ENCODE peak calls at places on chromosomes 6 and 20, in four cellular contexts. K is coronary artery, R is ureter, X is dorsolateral prefrontal cortex. N is an unnamed sample.

GRCh38 chr6:27188885-27189418 is 58.5 kb upstream of the PRSS16 start:
- DNase-seq in K (no peak), R (peak), X (peak), N (peak)

GRCh38 chr6:90078513-90079289 is 184.4 kb downstream of the GJA10 start:
- DNase-seq in K (no peak), R (no peak), X (no peak), N (no peak)

GRCh38 chr6:17574871-17575560 is 25.1 kb upstream of the FAM8A1 start:
- DNase-seq in K (no peak), R (no peak), X (no peak), N (no peak)

GRCh38 chr20:59331721-59332329 is 31.4 kb downstream of the EDN3 start:
- DNase-seq in K (no peak), R (no peak), X (no peak), N (no peak)

GRCh38 chr6:75292522-75292921 is 7.9 kb upstream of the TMEM30A start:
- DNase-seq in K (no peak), R (no peak), X (no peak), N (no peak)

GRCh38 chr6:54096811-54097210 is 14.4 kb upstream of the MLIP start:
- DNase-seq in K (no peak), R (no peak), X (no peak), N (no peak)

GRCh38 chr20:38692436-38693411 is 31.6 kb upstream of the SLC32A1 start:
- DNase-seq in K (no peak), R (no peak), X (peak), N (peak)

GRCh38 chr20:37202267-37202943 is 23.1 kb upstream of the MROH8 start:
- DNase-seq in K (no peak), R (peak), X (no peak), N (peak)

GRCh38 chr6:57302477-57302876 is 15.0 kb upstream of the PRIM2 start:
- DNase-seq in K (no peak), R (no peak), X (no peak), N (no peak)

GRCh38 chr6:161226005-161226964 is 47.6 kb downstream of the AGPAT4 start:
- DNase-seq in K (no peak), R (no peak), X (no peak), N (no peak)

GRCh38 chr20:48404598-48404997 is 423.2 kb downstream of the PREX1 start:
- DNase-seq in K (no peak), R (no peak), X (no peak), N (no peak)

GRCh38 chr20:44282148-44282547 is 28.9 kb downstream of the FITM2 start:
- DNase-seq in K (no peak), R (no peak), X (no peak), N (no peak)

GRCh38 chr6:20875369-20875963 is 341.2 kb downstream of the CDKAL1 start:
- DNase-seq in K (no peak), R (no peak), X (no peak), N (peak)

GRCh38 chr6:35831257-35832007 is 26.3 kb downstream of the LHFPL5 start:
- DNase-seq in K (no peak), R (no peak), X (no peak), N (no peak)

GRCh38 chr20:53986037-53986436 is 84.4 kb downstream of the BCAS1 start:
- DNase-seq in K (no peak), R (no peak), X (no peak), N (no peak)

GRCh38 chr20:23654722-23655121 is 17.0 kb upstream of the CST3 start:
- DNase-seq in K (no peak), R (no peak), X (no peak), N (no peak)

GRCh38 chr6:15551798-15552197 is 111.0 kb downstream of the DTNBP1 start:
- DNase-seq in K (no peak), R (no peak), X (no peak), N (no peak)

GRCh38 chr20:60447703-60448102 is 489.5 kb downstream of the CDH26 start:
- DNase-seq in K (no peak), R (no peak), X (no peak), N (no peak)

GRCh38 chr20:20321134-20321533 is 46.8 kb upstream of the INSM1 start:
- DNase-seq in K (no peak), R (no peak), X (no peak), N (no peak)

GRCh38 chr6:16723833-16724232 is 37.4 kb downstream of the ATXN1 start:
- DNase-seq in K (no peak), R (no peak), X (no peak), N (peak)

GRCh38 chr6:81938014-81938761 is 185.7 kb upstream of the TENT5A start:
- DNase-seq in K (no peak), R (no peak), X (no peak), N (no peak)

GRCh38 chr20:35270021-35270902 is 7.7 kb downstream of the MMP24OS start:
- DNase-seq in K (no peak), R (no peak), X (no peak), N (no peak)

GRCh38 chr6:155078331-155078745 is 83.2 kb downstream of the TIAM2 start:
- DNase-seq in K (no peak), R (peak), X (no peak), N (no peak)

GRCh38 chr6:129494099-129494498 is 215.9 kb downstream of the ARHGAP18 start:
- DNase-seq in K (no peak), R (no peak), X (no peak), N (no peak)

GRCh38 chr20:42181064-42181463 is 562.9 kb upstream of the CHD6 start:
- DNase-seq in K (no peak), R (no peak), X (no peak), N (no peak)

GRCh38 chr20:51513545-51513944 is 29.0 kb downstream of the NFATC2 start:
- DNase-seq in K (no peak), R (no peak), X (no peak), N (no peak)

GRCh38 chr6:132669690-132670291 is 10.8 kb upstream of the TAAR1 start:
- DNase-seq in K (no peak), R (no peak), X (no peak), N (peak)

GRCh38 chr6:101163611-101164010 is 229.9 kb upstream of the GRIK2 start:
- DNase-seq in K (no peak), R (no peak), X (no peak), N (no peak)

GRCh38 chr20:54340667-54341081 is 132.8 kb downstream of the PFDN4 start:
- DNase-seq in K (no peak), R (no peak), X (no peak), N (no peak)

N was measured in HAP-1.